ENCODE peak calls at places on chromosomes 4 and X, in five cellular contexts. M is MM.1S, X is mammary epithelial cell, E is gastrocnemius medialis, H is DND-41. U is an unnamed sample.

GRCh38 chr4:125728568-125728967 is 413.8 kb downstream of the FAT4 start:
- DNase-seq in M (no peak), X (peak; percentile 93), E (no peak), H (no peak), U (no peak)

GRCh38 chr4:140710784-140711622 is 45.2 kb downstream of the TBC1D9 start:
- DNase-seq in M (no peak), X (no peak), E (no peak), H (no peak), U (peak; percentile 51)

GRCh38 chrX:29318051-29318450 is 730.8 kb downstream of the IL1RAPL1 start:
- DNase-seq in M (no peak), X (no peak), E (no peak), H (no peak), U (no peak)

GRCh38 chrX:47370278-47370677 is at the start of gene ZNF157:
- DNase-seq in M (no peak), X (no peak), E (no peak), H (no peak), U (no peak)

GRCh38 chr4:38673109-38673978 is 9.3 kb downstream of the KLF3 start:
- DNase-seq in M (no peak), X (peak; percentile 88), E (peak; percentile 29), H (no peak), U (no peak)

GRCh38 chrX:106302304-106302703 is 134.2 kb downstream of the PWWP3B start:
- DNase-seq in M (no peak), X (peak; percentile 90), E (no peak), H (no peak), U (no peak)

GRCh38 chr4:154583230-154583629 is 7.3 kb downstream of the FGA start:
- DNase-seq in M (no peak), X (no peak), E (no peak), H (no peak), U (no peak)

GRCh38 chr4:168710353-168710946 is 213.6 kb downstream of the PALLD start:
- DNase-seq in M (peak; percentile 40), X (peak; percentile 54), E (peak; percentile 43), H (no peak), U (no peak)

GRCh38 chrX:66680451-66680850 is 41.6 kb upstream of the EDA2R start:
- DNase-seq in M (no peak), X (peak; percentile 50), E (no peak), H (no peak), U (no peak)

GRCh38 chrX:66004928-66005831 is 34.7 kb downstream of the VSIG4 start:
- DNase-seq in M (peak; percentile 26), X (no peak), E (no peak), H (peak; percentile 56), U (peak; percentile 48)

GRCh38 chrX:100085851-100086250 is 324.2 kb downstream of the PCDH19 start:
- DNase-seq in M (no peak), X (peak; percentile 39), E (no peak), H (no peak), U (no peak)

GRCh38 chr4:97531351-97531750 is 611.9 kb downstream of the STPG2 start:
- DNase-seq in M (no peak), X (no peak), E (no peak), H (no peak), U (no peak)

GRCh38 chr4:61853041-61853440 is 652.9 kb downstream of the ADGRL3 start:
- DNase-seq in M (no peak), X (no peak), E (no peak), H (no peak), U (no peak)

GRCh38 chr4:136103616-136104015 is 1428.7 kb downstream of the PCDH18 start:
- DNase-seq in M (no peak), X (no peak), E (no peak), H (no peak), U (no peak)

GRCh38 chrX:45952030-45952429 is 593.2 kb downstream of the ZNF674 start:
- DNase-seq in M (no peak), X (peak; percentile 59), E (no peak), H (no peak), U (no peak)

GRCh38 chrX:98371994-98372393 is 1488.3 kb downstream of the RPA4 start:
- DNase-seq in M (no peak), X (no peak), E (no peak), H (no peak), U (no peak)

GRCh38 chrX:78313526-78313925 is 13.9 kb downstream of the CYSLTR1 start:
- DNase-seq in M (no peak), X (no peak), E (no peak), H (no peak), U (no peak)

GRCh38 chr4:140049924-140050681 is 103.9 kb downstream of the MAML3 start:
- DNase-seq in M (no peak), X (no peak), E (no peak), H (peak; percentile 64), U (peak; percentile 22)

GRCh38 chrX:110734894-110735541 is 60.6 kb downstream of the CHRDL1 start:
- DNase-seq in M (no peak), X (peak; percentile 69), E (no peak), H (no peak), U (no peak)

GRCh38 chrX:78574306-78574705 is 84.8 kb downstream of the RTL3 start:
- DNase-seq in M (no peak), X (no peak), E (no peak), H (no peak), U (no peak)

GRCh38 chr4:80006935-80007744 is 65.9 kb downstream of the ANTXR2 start:
- DNase-seq in M (peak; percentile 67), X (no peak), E (no peak), H (peak; percentile 67), U (no peak)

GRCh38 chr4:48033825-48034413 is 17.3 kb downstream of the NIPAL1 start:
- DNase-seq in M (peak; percentile 63), X (peak; percentile 34), E (no peak), H (peak; percentile 23), U (peak; percentile 79)

GRCh38 chrX:64885850-64886249 is 90.4 kb downstream of the ZC4H2 start:
- DNase-seq in M (no peak), X (no peak), E (no peak), H (no peak), U (peak; percentile 37)

GRCh38 chrX:123432362-123433150 is 248.5 kb downstream of the GRIA3 start:
- DNase-seq in M (peak; percentile 50), X (peak; percentile 82), E (no peak), H (no peak), U (no peak)

GRCh38 chr4:4762909-4763814 is 96.3 kb upstream of the MSX1 start:
- DNase-seq in M (peak; percentile 11), X (peak; percentile 41), E (no peak), H (peak; percentile 21), U (no peak)

GRCh38 chr4:82437285-82438005 is 7.1 kb downstream of the ENOPH1 start:
- DNase-seq in M (no peak), X (peak; percentile 94), E (no peak), H (no peak), U (no peak)

GRCh38 chr4:128830906-128831525 is 21.5 kb downstream of the JADE1 start:
- DNase-seq in M (no peak), X (no peak), E (no peak), H (no peak), U (peak; percentile 49)

GRCh38 chrX:24506082-24506481 is 41.0 kb downstream of the PDK3 start:
- DNase-seq in M (no peak), X (peak; percentile 67), E (no peak), H (no peak), U (no peak)

GRCh38 chrX:132612990-132613564 is 124.2 kb upstream of the MBNL3 start:
- DNase-seq in M (peak; percentile 22), X (peak; percentile 10), E (peak; percentile 15), H (peak; percentile 46), U (peak; percentile 49)

GRCh38 chr4:82704156-82704555 is 94.4 kb downstream of the SCD5 start:
- DNase-seq in M (no peak), X (no peak), E (peak; percentile 30), H (no peak), U (no peak)

GRCh38 chrX:139691493-139691842 is 16.5 kb downstream of the MCF2 start:
- DNase-seq in M (no peak), X (no peak), E (no peak), H (no peak), U (no peak)

GRCh38 chrX:54166915-54167314 is 16.1 kb downstream of the FAM120C start:
- DNase-seq in M (no peak), X (no peak), E (no peak), H (no peak), U (no peak)

GRCh38 chr4:98706200-98706813 is 47.9 kb upstream of the TSPAN5 start:
- DNase-seq in M (no peak), X (no peak), E (no peak), H (peak; percentile 58), U (no peak)

GRCh38 chrX:96027363-96027894 is 657.2 kb upstream of the DIAPH2 start:
- DNase-seq in M (no peak), X (no peak), E (no peak), H (no peak), U (no peak)

DNA sequence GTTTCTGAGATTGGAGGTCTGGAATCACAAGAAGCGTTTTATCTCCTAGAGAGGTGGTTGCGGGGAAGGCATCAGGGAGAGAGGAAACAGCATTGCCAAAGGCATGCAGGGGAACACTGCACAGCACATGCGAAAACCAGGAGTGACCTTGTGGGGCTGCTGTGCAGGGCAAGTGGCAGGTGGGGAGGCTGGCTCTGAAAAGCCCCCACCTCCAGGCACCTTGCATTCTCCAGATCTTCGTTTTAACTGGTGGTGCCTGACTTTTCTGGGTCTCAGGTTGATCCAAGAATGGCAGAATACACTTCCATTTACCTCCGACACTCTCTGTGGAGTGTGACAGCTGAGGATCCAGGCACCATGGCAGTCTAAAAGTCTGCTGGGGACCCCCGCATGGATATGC is 209.4 kb upstream of the LEF1 start:
- DNase-seq in M (no peak), X (no peak), E (no peak), H (no peak), U (no peak)
- H3K27ac ChIP-seq in M (no peak overlapping the region), X (no peak overlapping the region), E (no peak overlapping the region), H (peak overlapping the region; percentile 3), U (no peak overlapping the region)

DNA sequence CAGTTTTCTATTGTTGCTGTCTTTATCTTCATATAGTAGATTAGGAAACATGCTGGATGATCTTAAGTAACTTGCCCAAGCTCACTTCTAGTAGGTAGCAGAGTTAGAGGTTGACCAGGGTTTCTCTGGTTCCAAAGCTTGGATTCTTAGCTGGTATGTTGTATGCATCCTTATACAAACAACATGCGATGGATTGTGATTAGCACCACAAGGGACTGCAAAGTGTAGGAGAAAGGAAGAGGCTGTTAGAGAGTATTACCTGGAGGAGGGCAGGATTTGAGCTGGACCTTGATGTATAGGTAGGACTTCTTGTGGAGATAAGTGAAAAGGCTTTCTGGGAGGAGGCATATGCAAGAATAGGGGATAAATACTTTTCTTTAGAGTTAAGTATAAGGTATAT is 5.6 kb downstream of the STIM2 start:
- DNase-seq in M (no peak), X (no peak), E (no peak), H (no peak), U (no peak)
- H3K27ac ChIP-seq in M (no peak overlapping the region), X (no peak overlapping the region), E (no peak overlapping the region), H (no peak overlapping the region), U (peak overlapping the region; percentile 11)

GRCh38 chr4:3305610-3306371 is 13.0 kb downstream of the RGS12 start:
- DNase-seq in M (no peak), X (no peak), E (no peak), H (no peak), U (peak; percentile 59)
- H3K27ac ChIP-seq in M (no peak overlapping the region), X (no peak overlapping the region), E (no peak overlapping the region), H (no peak overlapping the region), U (peak overlapping the region; percentile 12)

DNA sequence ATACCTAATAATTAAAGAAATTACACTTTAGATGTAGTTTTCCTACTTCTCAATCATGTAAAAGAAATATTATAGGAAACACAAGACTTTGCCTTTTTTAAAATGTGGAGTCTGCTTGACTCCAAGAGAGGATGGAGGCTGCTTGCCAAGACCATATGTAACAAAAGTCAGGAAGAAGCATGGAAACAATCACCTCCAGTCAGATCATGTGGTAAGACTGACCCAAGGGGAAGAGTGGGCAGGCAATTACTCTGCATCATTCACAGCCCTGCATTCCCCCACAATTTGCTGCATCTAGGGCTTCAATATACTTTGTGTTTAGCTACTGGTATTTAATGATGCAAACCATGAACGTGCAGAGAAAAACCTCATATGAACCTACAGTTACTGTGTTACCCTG is 78.0 kb upstream of the RXFP1 start:
- DNase-seq in M (no peak), X (no peak), E (no peak), H (no peak), U (no peak)
- H3K27ac ChIP-seq in M (no peak overlapping the region), X (no peak overlapping the region), E (no peak overlapping the region), H (no peak overlapping the region), U (no peak overlapping the region)

U was measured in OCI-LY7.